ENCODE peak calls at places on chromosome 22, in five cellular contexts. B, K, P, X and O are unnamed samples.
A peak's percentile ranks its signal among the peaks of the same experiment; 100 is the strongest.

GRCh38 chr22:47067911-47068654 is 305.6 kb downstream of the TBC1D22A start:
- DNase-seq in K (no peak), X (no peak), P (no peak), B (no peak), O (no peak)

GRCh38 chr22:28813772-28814518 is 13.6 kb upstream of the XBP1 start:
- DNase-seq in P (no peak), B (no peak), K (no peak), X (no peak), O (no peak)

GRCh38 chr22:45877651-45878050 is 99.3 kb downstream of the WNT7B start:
- DNase-seq in X (no peak), K (no peak), P (no peak), B (no peak), O (no peak)

GRCh38 chr22:38504731-38505594 is 1.1 kb downstream of the DDX17 start:
- DNase-seq in K (no peak), B (peak; percentile 73), X (peak; percentile 78), P (no peak), O (no peak)

GRCh38 chr22:44151661-44152060 is 29.1 kb upstream of the PARVG start:
- DNase-seq in B (no peak), X (no peak), K (peak; percentile 34), P (no peak), O (peak; percentile 50)

GRCh38 chr22:44358723-44359440 is 46.1 kb upstream of the SHISAL1 start:
- DNase-seq in B (no peak), P (no peak), X (no peak), K (no peak), O (no peak)

GRCh38 chr22:26553056-26553752 is 36.7 kb downstream of the TPST2 start:
- DNase-seq in X (no peak), B (peak; percentile 79), P (no peak), K (peak; percentile 46), O (peak; percentile 69)

GRCh38 chr22:39135092-39135896 is 17.2 kb downstream of the CBX7 start:
- DNase-seq in B (peak; percentile 47), P (no peak), X (peak; percentile 51), K (no peak), O (no peak)

GRCh38 chr22:26656896-26657851 is at the start of gene MIAT:
- DNase-seq in P (peak; percentile 78), X (peak; percentile 89), B (no peak), K (no peak), O (no peak)

GRCh38 chr22:20654343-20655208 is 119.3 kb upstream of the SERPIND1 start:
- DNase-seq in P (no peak), B (no peak), X (no peak), K (no peak), O (no peak)

GRCh38 chr22:19041403-19042074 is 80.7 kb downstream of the DGCR2 start:
- DNase-seq in B (no peak), P (no peak), X (no peak), K (no peak), O (no peak)